ENCODE peak calls at places on chromosomes 11 and 22, in seven cellular contexts. O is activated CD4-positive, alpha-beta T cell treated with anti-CD3 and anti-CD28 coated beads, Interleukin-2, amount 10 ng/mL, durations not matched to agents 24 days and 14 days; W is NCI-H345; B is effector memory CD4-positive, alpha-beta T cell; S is kidney tubule cell; J is amniotic epithelial cell; X is astrocyte of the spinal cord. D is an unnamed sample.

GRCh38 chr11:1390603-1391164 is 950 bp downstream of the BRSK2 start:
- DNase-seq in O (peak; percentile 60), W (no peak), B (no peak), S (no peak), J (no peak), X (no peak), D (no peak)

GRCh38 chr11:32891657-32892354 is 805 bp upstream of the QSER1 start:
- DNase-seq in O (no peak), W (no peak), B (no peak), S (peak; percentile 9), J (peak; percentile 18), X (no peak), D (no peak)

GRCh38 chr11:34633990-34634725 is 13.3 kb downstream of the EHF start:
- DNase-seq in O (peak; percentile 66), W (peak; percentile 9), B (no peak), S (peak; percentile 52), J (peak; percentile 37), X (no peak), D (peak; percentile 8)

GRCh38 chr22:40001104-40001503 is 6.3 kb downstream of the FAM83F start:
- DNase-seq in O (no peak), W (no peak), B (no peak), S (no peak), J (no peak), X (no peak), D (no peak)

GRCh38 chr22:46280999-46281623 is 13.3 kb downstream of the TTC38 start:
- DNase-seq in O (no peak), W (no peak), B (no peak), S (no peak), J (no peak), X (no peak), D (no peak)

GRCh38 chr11:134361661-134362060 is 29.9 kb downstream of the GLB1L2 start:
- DNase-seq in O (no peak), W (no peak), B (no peak), S (no peak), J (no peak), X (no peak), D (no peak)

GRCh38 chr11:19864141-19865120 is 151.8 kb downstream of the NAV2 start:
- DNase-seq in O (no peak), W (no peak), B (no peak), S (peak; percentile 10), J (peak; percentile 48), X (no peak), D (peak; percentile 22)

GRCh38 chr11:113085446-113085845 is 124.2 kb downstream of the NCAM1 start:
- DNase-seq in O (no peak), W (no peak), B (no peak), S (no peak), J (no peak), X (no peak), D (no peak)

GRCh38 chr11:72970557-72971118 is 156.4 kb downstream of the ATG16L2 start:
- DNase-seq in O (peak; percentile 64), W (no peak), B (no peak), S (no peak), J (peak; percentile 70), X (no peak), D (no peak)

GRCh38 chr11:17021550-17021949 is 7.3 kb upstream of the PLEKHA7 start:
- DNase-seq in O (no peak), W (no peak), B (no peak), S (no peak), J (peak; percentile 19), X (no peak), D (no peak)

GRCh38 chr11:11701070-11701469 is 79.3 kb upstream of the GALNT18 start:
- DNase-seq in O (no peak), W (no peak), B (no peak), S (no peak), J (peak; percentile 8), X (no peak), D (peak; percentile 4)

GRCh38 chr11:20158597-20159257 is 1.5 kb downstream of the DBX1 start:
- DNase-seq in O (peak; percentile 66), W (no peak), B (no peak), S (peak; percentile 47), J (peak; percentile 64), X (peak; percentile 69), D (peak; percentile 4)

GRCh38 chr11:61688368-61689163 is 8.4 kb downstream of the DAGLA start:
- DNase-seq in O (no peak), W (no peak), B (no peak), S (no peak), J (peak; percentile 53), X (no peak), D (peak; percentile 91)

GRCh38 chr22:17119481-17120202 is 1.5 kb downstream of the TMEM121B start:
- DNase-seq in O (no peak), W (no peak), B (no peak), S (peak; percentile 8), J (peak; percentile 21), X (no peak), D (no peak)

GRCh38 chr11:7548659-7549283 is 35.0 kb downstream of the PPFIBP2 start:
- DNase-seq in O (peak; percentile 67), W (peak; percentile 28), B (no peak), S (peak; percentile 6), J (no peak), X (no peak), D (no peak)

D was measured in NCI-H226.